ENCODE peak calls at places on chromosomes 5 and 9, in eight cellular contexts. One of them, this sample, is unnamed.

GRCh38 chr5:1570975-1571374 is 47.2 kb upstream of the LPCAT1 start:
- DNase-seq in lower leg skin: no peak
- DNase-seq in brain microvascular endothelial cell: no peak
- DNase-seq in breast epithelium: no peak
- DNase-seq in BJ: no peak
- DNase-seq in OCI-LY7: no peak
- DNase-seq in K562: no peak
- DNase-seq in right lobe of liver: no peak
- DNase-seq in this sample: peak; percentile 30

GRCh38 chr9:2066312-2067273 is 51.4 kb downstream of the SMARCA2 start:
- DNase-seq in lower leg skin: no peak
- DNase-seq in right lobe of liver: no peak
- DNase-seq in brain microvascular endothelial cell: peak; percentile 64
- DNase-seq in OCI-LY7: peak; percentile 6
- DNase-seq in breast epithelium: no peak
- DNase-seq in BJ: no peak
- DNase-seq in K562: no peak
- DNase-seq in this sample: no peak

GRCh38 chr9:78644359-78644758 is 347.4 kb downstream of the PSAT1 start:
- DNase-seq in brain microvascular endothelial cell: no peak
- DNase-seq in lower leg skin: no peak
- DNase-seq in OCI-LY7: no peak
- DNase-seq in right lobe of liver: no peak
- DNase-seq in K562: no peak
- DNase-seq in BJ: no peak
- DNase-seq in breast epithelium: no peak
- DNase-seq in this sample: no peak

GRCh38 chr5:51378415-51378777 is 4.9 kb upstream of the ISL1 start:
- DNase-seq in lower leg skin: no peak
- DNase-seq in breast epithelium: no peak
- DNase-seq in K562: no peak
- DNase-seq in BJ: no peak
- DNase-seq in right lobe of liver: no peak
- DNase-seq in brain microvascular endothelial cell: no peak
- DNase-seq in OCI-LY7: no peak
- DNase-seq in this sample: no peak

GRCh38 chr9:134557331-134557730 is 84.3 kb upstream of the COL5A1 start:
- DNase-seq in lower leg skin: peak; percentile 50
- DNase-seq in breast epithelium: no peak
- DNase-seq in OCI-LY7: no peak
- DNase-seq in K562: no peak
- DNase-seq in right lobe of liver: peak; percentile 23
- DNase-seq in BJ: no peak
- DNase-seq in brain microvascular endothelial cell: no peak
- DNase-seq in this sample: peak; percentile 3

GRCh38 chr5:83035373-83036170 is 41.6 kb downstream of the TMEM167A start:
- DNase-seq in lower leg skin: no peak
- DNase-seq in K562: no peak
- DNase-seq in BJ: no peak
- DNase-seq in OCI-LY7: no peak
- DNase-seq in breast epithelium: no peak
- DNase-seq in right lobe of liver: no peak
- DNase-seq in brain microvascular endothelial cell: no peak
- DNase-seq in this sample: no peak

GRCh38 chr5:142783601-142784291 is 13.6 kb downstream of the ARHGAP26 start:
- DNase-seq in brain microvascular endothelial cell: no peak
- DNase-seq in K562: no peak
- DNase-seq in OCI-LY7: no peak
- DNase-seq in lower leg skin: peak; percentile 87
- DNase-seq in BJ: no peak
- DNase-seq in right lobe of liver: no peak
- DNase-seq in breast epithelium: no peak
- DNase-seq in this sample: no peak

GRCh38 chr9:99030082-99030481 is 74.8 kb upstream of the TGFBR1 start:
- DNase-seq in OCI-LY7: no peak
- DNase-seq in brain microvascular endothelial cell: peak; percentile 95
- DNase-seq in K562: no peak
- DNase-seq in right lobe of liver: no peak
- DNase-seq in BJ: peak; percentile 99
- DNase-seq in breast epithelium: no peak
- DNase-seq in lower leg skin: no peak
- DNase-seq in this sample: no peak

GRCh38 chr9:111925784-111926183 is 29.2 kb downstream of the UGCG start:
- DNase-seq in lower leg skin: no peak
- DNase-seq in BJ: no peak
- DNase-seq in OCI-LY7: no peak
- DNase-seq in right lobe of liver: no peak
- DNase-seq in breast epithelium: no peak
- DNase-seq in brain microvascular endothelial cell: no peak
- DNase-seq in K562: no peak
- DNase-seq in this sample: no peak

GRCh38 chr5:16534280-16534679 is 68.7 kb upstream of the ZNF622 start:
- DNase-seq in K562: no peak
- DNase-seq in right lobe of liver: no peak
- DNase-seq in OCI-LY7: no peak
- DNase-seq in lower leg skin: no peak
- DNase-seq in BJ: no peak
- DNase-seq in breast epithelium: no peak
- DNase-seq in brain microvascular endothelial cell: no peak
- DNase-seq in this sample: no peak

GRCh38 chr5:95530441-95530840 is 24.3 kb downstream of the SKIC3 start:
- DNase-seq in right lobe of liver: no peak
- DNase-seq in breast epithelium: no peak
- DNase-seq in OCI-LY7: no peak
- DNase-seq in lower leg skin: no peak
- DNase-seq in brain microvascular endothelial cell: peak; percentile 94
- DNase-seq in K562: no peak
- DNase-seq in BJ: peak; percentile 42
- DNase-seq in this sample: no peak

GRCh38 chr5:175693746-175694145 is 35.9 kb downstream of the HRH2 start:
- DNase-seq in K562: no peak
- DNase-seq in brain microvascular endothelial cell: no peak
- DNase-seq in OCI-LY7: no peak
- DNase-seq in right lobe of liver: peak; percentile 35
- DNase-seq in breast epithelium: no peak
- DNase-seq in BJ: no peak
- DNase-seq in lower leg skin: no peak
- DNase-seq in this sample: no peak
- H3K4me3 ChIP-seq in K562: no peak overlapping the region
- H3K4me3 ChIP-seq in brain microvascular endothelial cell: no peak overlapping the region
- H3K4me3 ChIP-seq in OCI-LY7: no peak overlapping the region
- H3K4me3 ChIP-seq in right lobe of liver: no peak overlapping the region
- H3K4me3 ChIP-seq in breast epithelium: no peak overlapping the region
- H3K4me3 ChIP-seq in BJ: no peak overlapping the region
- H3K4me3 ChIP-seq in lower leg skin: no peak overlapping the region
- H3K4me3 ChIP-seq in this sample: no peak overlapping the region

GRCh38 chr9:20681467-20681866 is 2.6 kb upstream of the FOCAD start:
- DNase-seq in OCI-LY7: no peak
- DNase-seq in breast epithelium: no peak
- DNase-seq in brain microvascular endothelial cell: no peak
- DNase-seq in lower leg skin: no peak
- DNase-seq in BJ: no peak
- DNase-seq in right lobe of liver: no peak
- DNase-seq in K562: no peak
- DNase-seq in this sample: no peak

GRCh38 chr9:20684865-20685696 is 1.0 kb downstream of the FOCAD start:
- DNase-seq in lower leg skin: no peak
- DNase-seq in brain microvascular endothelial cell: peak; percentile 31
- DNase-seq in K562: no peak
- DNase-seq in breast epithelium: no peak
- DNase-seq in OCI-LY7: no peak
- DNase-seq in right lobe of liver: no peak
- DNase-seq in BJ: peak; percentile 25
- DNase-seq in this sample: no peak

GRCh38 chr9:20683351-20684034 is 566 bp upstream of the FOCAD start:
- DNase-seq in right lobe of liver: peak; percentile 61
- DNase-seq in BJ: peak; percentile 39
- DNase-seq in OCI-LY7: peak; percentile 36
- DNase-seq in K562: peak; percentile 18
- DNase-seq in lower leg skin: peak; percentile 92
- DNase-seq in breast epithelium: peak; percentile 51
- DNase-seq in brain microvascular endothelial cell: peak; percentile 69
- DNase-seq in this sample: peak; percentile 54

GRCh38 chr9:20685769-20686168 is 1.7 kb downstream of the FOCAD start:
- DNase-seq in lower leg skin: no peak
- DNase-seq in brain microvascular endothelial cell: no peak
- DNase-seq in OCI-LY7: no peak
- DNase-seq in BJ: no peak
- DNase-seq in right lobe of liver: no peak
- DNase-seq in breast epithelium: no peak
- DNase-seq in K562: no peak
- DNase-seq in this sample: no peak

DNA sequence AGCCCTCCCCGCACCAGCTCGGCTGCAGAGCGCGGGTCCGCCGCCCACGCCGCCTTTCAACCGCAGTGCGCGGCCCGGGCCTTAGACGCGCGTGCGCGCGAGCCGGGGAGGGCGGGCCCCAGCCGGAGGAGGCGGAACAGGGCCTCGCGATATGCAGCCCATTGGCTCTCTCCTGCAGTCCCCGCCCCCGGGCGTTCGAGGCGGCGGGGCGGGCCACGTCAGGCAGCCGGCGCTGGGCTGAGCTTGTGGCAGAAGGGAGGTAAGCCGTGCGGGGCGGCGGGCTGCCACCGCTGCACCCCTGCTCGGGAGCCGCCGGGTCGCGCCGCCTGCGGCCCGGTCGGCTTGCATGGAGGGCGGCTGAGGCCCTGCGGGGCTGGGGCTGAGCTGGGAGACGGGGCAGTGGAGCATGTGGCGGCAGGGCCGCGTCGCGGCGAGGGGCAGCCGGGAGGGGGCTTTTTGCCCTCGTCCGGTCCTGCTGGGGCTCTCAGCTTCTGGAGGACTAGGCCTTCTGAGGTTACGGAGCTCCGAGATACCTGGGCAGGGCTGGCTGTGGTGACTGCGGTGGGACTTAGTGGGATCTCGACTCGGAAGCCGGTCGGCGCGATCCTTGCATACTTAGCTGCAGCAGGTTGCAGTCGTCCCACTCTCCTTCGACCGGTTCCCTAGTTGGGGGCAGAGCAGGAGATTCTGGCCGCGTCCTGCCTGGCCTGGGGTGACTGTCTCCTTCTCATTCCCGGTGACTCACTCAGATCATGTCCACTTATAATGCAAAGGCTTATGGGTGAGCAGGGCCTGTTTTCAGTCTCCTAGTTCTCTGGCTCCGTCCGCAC is at the start of gene FOCAD:
- DNase-seq in lower leg skin: peak; percentile 99
- DNase-seq in K562: peak; percentile 90
- DNase-seq in OCI-LY7: peak; percentile 95
- DNase-seq in brain microvascular endothelial cell: peak; percentile 92
- DNase-seq in breast epithelium: peak; percentile 94
- DNase-seq in BJ: peak; percentile 65
- DNase-seq in right lobe of liver: peak; percentile 98
- DNase-seq in this sample: peak; percentile 97
- TF ChIP-seq CTCF in lower leg skin: no peak
- TF ChIP-seq CTCF in K562: no peak
- TF ChIP-seq CTCF in OCI-LY7: no peak
- TF ChIP-seq CTCF in brain microvascular endothelial cell: no peak
- TF ChIP-seq CTCF in breast epithelium: no peak
- TF ChIP-seq CTCF in BJ: no peak
- TF ChIP-seq CTCF in right lobe of liver: peak; percentile 12
- TF ChIP-seq CTCF in this sample: no peak

DNA sequence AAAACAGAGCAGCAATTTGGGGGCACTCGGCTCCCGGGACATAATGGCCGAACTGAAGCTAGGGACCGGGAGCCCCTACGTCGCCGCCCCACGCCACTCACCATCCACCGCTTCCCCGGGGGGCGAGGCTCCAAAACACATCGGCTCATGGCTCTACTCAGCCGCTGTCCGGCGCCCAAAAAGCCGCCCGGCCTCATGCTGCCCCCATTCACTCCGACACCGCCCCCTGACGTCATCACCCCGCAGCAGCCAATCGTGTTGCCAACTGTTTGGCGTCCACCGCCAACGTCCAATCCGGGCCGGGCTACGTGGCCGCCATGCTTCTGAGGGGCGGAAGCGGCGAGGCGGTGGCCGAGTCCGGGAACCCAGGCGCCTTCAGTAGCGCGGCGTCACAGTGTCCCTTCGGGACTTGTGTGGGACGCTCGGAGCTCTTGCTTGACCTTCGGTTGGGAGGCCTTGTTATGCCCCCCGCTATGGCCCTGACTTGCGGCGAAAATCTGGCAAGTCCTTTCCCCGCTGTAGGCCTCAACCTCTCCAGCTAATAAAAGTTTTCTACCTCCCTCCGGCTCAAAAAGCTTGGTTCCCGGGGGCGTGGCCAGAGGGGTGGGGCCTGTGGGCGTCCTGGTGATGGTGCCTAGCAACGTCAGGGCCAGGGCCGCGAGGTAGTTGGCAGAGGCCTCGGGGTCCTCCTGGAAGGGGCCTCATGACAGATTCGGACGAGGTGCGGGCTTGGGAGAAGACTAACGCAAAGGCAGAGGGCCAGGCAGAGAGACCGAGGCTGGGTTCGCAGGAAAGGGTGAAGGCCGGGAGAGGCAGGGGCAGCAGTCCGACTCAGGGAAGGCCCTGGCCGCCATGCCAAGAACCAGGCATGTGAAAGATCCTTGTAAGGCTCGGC is at the start of the genes PTRH1 and TTC16:
- DNase-seq in K562: peak; percentile 98
- DNase-seq in right lobe of liver: peak; percentile 98
- DNase-seq in brain microvascular endothelial cell: peak; percentile 90
- DNase-seq in BJ: peak; percentile 65
- DNase-seq in OCI-LY7: peak; percentile 96
- DNase-seq in breast epithelium: peak; percentile 96
- DNase-seq in lower leg skin: peak; percentile 100
- DNase-seq in this sample: peak; percentile 98
- H3K4me3 ChIP-seq in K562: peak within 1 kb of the TSS; percentile 74
- H3K4me3 ChIP-seq in right lobe of liver: peak within 1 kb of the TSS; percentile 60
- H3K4me3 ChIP-seq in brain microvascular endothelial cell: peak within 1 kb of the TSS; percentile 81
- H3K4me3 ChIP-seq in BJ: peak within 1 kb of the TSS; percentile 87
- H3K4me3 ChIP-seq in OCI-LY7: peak within 1 kb of the TSS; percentile 72
- H3K4me3 ChIP-seq in breast epithelium: peak within 1 kb of the TSS; percentile 75
- H3K4me3 ChIP-seq in lower leg skin: peak within 1 kb of the TSS; percentile 51
- H3K4me3 ChIP-seq in this sample: peak within 1 kb of the TSS; percentile 61

GRCh38 chr9:124198948-124199347 is 58.8 kb upstream of the NEK6 start:
- DNase-seq in breast epithelium: no peak
- DNase-seq in lower leg skin: peak; percentile 45
- DNase-seq in brain microvascular endothelial cell: no peak
- DNase-seq in K562: no peak
- DNase-seq in right lobe of liver: peak; percentile 38
- DNase-seq in OCI-LY7: no peak
- DNase-seq in BJ: no peak
- DNase-seq in this sample: no peak

GRCh38 chr9:124199474-124199873 is 58.3 kb upstream of the NEK6 start:
- DNase-seq in brain microvascular endothelial cell: no peak
- DNase-seq in K562: no peak
- DNase-seq in breast epithelium: no peak
- DNase-seq in lower leg skin: peak; percentile 25
- DNase-seq in OCI-LY7: no peak
- DNase-seq in BJ: no peak
- DNase-seq in right lobe of liver: peak; percentile 30
- DNase-seq in this sample: no peak

GRCh38 chr9:124205686-124206352 is 51.9 kb upstream of the NEK6 start:
- DNase-seq in right lobe of liver: no peak
- DNase-seq in K562: no peak
- DNase-seq in lower leg skin: no peak
- DNase-seq in BJ: no peak
- DNase-seq in breast epithelium: no peak
- DNase-seq in OCI-LY7: peak; percentile 44
- DNase-seq in brain microvascular endothelial cell: no peak
- DNase-seq in this sample: no peak

GRCh38 chr9:124203818-124204217 is 53.9 kb upstream of the NEK6 start:
- DNase-seq in breast epithelium: no peak
- DNase-seq in lower leg skin: no peak
- DNase-seq in OCI-LY7: no peak
- DNase-seq in right lobe of liver: no peak
- DNase-seq in brain microvascular endothelial cell: no peak
- DNase-seq in BJ: no peak
- DNase-seq in K562: no peak
- DNase-seq in this sample: no peak

GRCh38 chr9:124202447-124202971 is 55.2 kb upstream of the NEK6 start:
- DNase-seq in right lobe of liver: no peak
- DNase-seq in BJ: no peak
- DNase-seq in OCI-LY7: peak; percentile 95
- DNase-seq in K562: peak; percentile 88
- DNase-seq in lower leg skin: no peak
- DNase-seq in brain microvascular endothelial cell: no peak
- DNase-seq in breast epithelium: no peak
- DNase-seq in this sample: peak; percentile 82
- TF ChIP-seq CTCF in right lobe of liver: no peak
- TF ChIP-seq CTCF in BJ: no peak
- TF ChIP-seq CTCF in OCI-LY7: peak; percentile 57
- TF ChIP-seq CTCF in K562: peak; percentile 19
- TF ChIP-seq CTCF in lower leg skin: no peak
- TF ChIP-seq CTCF in brain microvascular endothelial cell: no peak
- TF ChIP-seq CTCF in breast epithelium: no peak
- TF ChIP-seq CTCF in this sample: no peak

This sample was measured in mucosa of descending colon.